ENCODE peak calls at places on chromosomes 7 and 10, in eight cellular contexts. O, L, W, E, U, K, S and G are unnamed samples. For H3K9me3, the result is how much of the 10 kb centered on the place peaks cover.

GRCh38 chr7:26061340-26062239 is 90.4 kb upstream of the NFE2L3 start:
- DNase-seq in O (peak), L (peak), W (peak), E (peak), U (no peak), K (peak), S (peak), G (peak)

GRCh38 chr7:51067757-51068156 is 248.9 kb downstream of the COBL start:
- DNase-seq in O (no peak), L (no peak), W (no peak), E (peak), U (peak), K (peak), S (peak), G (peak)

GRCh38 chr7:96244992-96245292 is 77.0 kb downstream of the SLC25A13 start:
- DNase-seq in O (no peak), L (no peak), W (no peak), E (no peak), U (no peak), K (no peak), S (no peak), G (no peak)

GRCh38 chr10:51297438-51297837 is 223.2 kb downstream of the PRKG1 start:
- DNase-seq in O (no peak), L (no peak), W (no peak), E (no peak), U (no peak), K (no peak), S (no peak), G (no peak)

GRCh38 chr10:68800196-68800595 is 27.1 kb upstream of the STOX1 start:
- DNase-seq in O (no peak), L (no peak), W (no peak), E (no peak), U (no peak), K (no peak), S (no peak), G (no peak)

GRCh38 chr7:129952164-129952652 is 552 bp downstream of the UBE2H start:
- DNase-seq in O (peak), L (peak), W (no peak), E (peak), U (no peak), K (no peak), S (peak), G (peak)

GRCh38 chr7:87217983-87218653 is 1.4 kb downstream of the TMEM243 start:
- DNase-seq in O (no peak), L (no peak), W (no peak), E (no peak), U (no peak), K (no peak), S (no peak), G (no peak)

GRCh38 chr10:17847586-17848296 is 38.6 kb downstream of the MRC1 start:
- DNase-seq in O (no peak), L (no peak), W (no peak), E (no peak), U (no peak), K (no peak), S (peak), G (no peak)

GRCh38 chr7:150954201-150954985 is 23.7 kb downstream of the KCNH2 start:
- DNase-seq in O (no peak), L (peak), W (no peak), E (no peak), U (no peak), K (no peak), S (no peak), G (no peak)

GRCh38 chr7:46449743-46450142 is 528.7 kb upstream of the IGFBP3 start:
- DNase-seq in O (no peak), L (no peak), W (no peak), E (no peak), U (no peak), K (no peak), S (no peak), G (no peak)

GRCh38 chr7:77415474-77415821 is 701 bp downstream of the GSAP start:
- DNase-seq in O (no peak), L (peak), W (no peak), E (no peak), U (no peak), K (peak), S (no peak), G (peak)

GRCh38 chr10:124742418-124743187 is 1.6 kb downstream of the FAM53B start:
- DNase-seq in O (no peak), L (no peak), W (no peak), E (peak), U (no peak), K (no peak), S (peak), G (no peak)

GRCh38 chr7:92836489-92837213 is at the start of gene CDK6:
- DNase-seq in O (peak), L (peak), W (peak), E (peak), U (no peak), K (peak), S (peak), G (peak)

GRCh38 chr10:11434323-11434722 is 177.1 kb downstream of the USP6NL start:
- DNase-seq in O (no peak), L (no peak), W (no peak), E (no peak), U (no peak), K (no peak), S (no peak), G (no peak)

GRCh38 chr10:18607503-18607902 is 43.9 kb downstream of the NSUN6 start:
- DNase-seq in O (no peak), L (no peak), W (no peak), E (peak), U (peak), K (no peak), S (peak), G (no peak)

GRCh38 chr7:114865564-114865963 is 56.3 kb upstream of the MDFIC start:
- DNase-seq in O (no peak), L (peak), W (peak), E (peak), U (peak), K (peak), S (peak), G (peak)

GRCh38 chr10:120824864-120825263 is 26.3 kb upstream of the WDR11 start:
- DNase-seq in O (no peak), L (no peak), W (no peak), E (peak), U (no peak), K (no peak), S (peak), G (no peak)

GRCh38 chr7:102463841-102464576 is 654 bp downstream of the ALKBH4 start:
- DNase-seq in O (no peak), L (no peak), W (no peak), E (no peak), U (no peak), K (no peak), S (peak), G (no peak)

GRCh38 chr7:7475601-7476000 is 60.1 kb downstream of the COL28A1 start:
- DNase-seq in O (no peak), L (no peak), W (no peak), E (no peak), U (no peak), K (no peak), S (no peak), G (no peak)

GRCh38 chr7:153398370-153398769 is 638.8 kb downstream of the ACTR3B start:
- DNase-seq in O (no peak), L (no peak), W (no peak), E (no peak), U (no peak), K (no peak), S (no peak), G (no peak)
- H3K9me3 ChIP-seq in O (under half), L (under half), W (under half), E (under half), U (half or more), K (under half), S (under half), G (under half)

GRCh38 chr7:158056761-158057160 is 530.9 kb downstream of the PTPRN2 start:
- DNase-seq in O (peak), L (no peak), W (no peak), E (no peak), U (no peak), K (no peak), S (no peak), G (no peak)
- H3K9me3 ChIP-seq in O (under half), L (under half), W (under half), E (under half), U (half or more), K (under half), S (under half), G (under half)

DNA sequence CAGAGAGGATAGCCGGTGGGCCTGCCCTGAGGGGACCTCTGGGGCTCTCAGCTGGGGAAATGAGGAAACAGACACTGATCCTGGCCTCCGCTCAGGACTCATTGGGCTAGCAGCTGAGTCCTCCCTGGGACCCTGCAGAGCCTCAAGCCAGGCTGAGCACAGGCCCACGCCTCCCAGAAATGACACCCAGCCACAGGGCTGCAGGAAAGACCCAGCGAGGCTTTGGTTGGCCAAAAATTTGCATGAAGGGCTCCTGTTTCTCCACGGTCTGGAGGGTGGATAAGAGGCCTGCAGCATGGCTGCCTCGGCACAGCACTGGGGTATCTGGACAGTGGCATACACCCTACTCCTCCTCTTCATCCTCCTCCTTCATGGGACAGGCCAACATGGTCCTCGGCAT is 60.4 kb downstream of the ZNF33B start:
- DNase-seq in O (no peak), L (no peak), W (no peak), E (no peak), U (no peak), K (no peak), S (no peak), G (no peak)
- H3K9me3 ChIP-seq in O (under half), L (under half), W (under half), E (under half), U (under half), K (under half), S (under half), G (under half)

GRCh38 chr7:158378978-158379377 is 208.6 kb downstream of the PTPRN2 start:
- DNase-seq in O (peak), L (no peak), W (no peak), E (no peak), U (no peak), K (no peak), S (no peak), G (no peak)
- H3K9me3 ChIP-seq in O (under half), L (under half), W (under half), E (under half), U (half or more), K (under half), S (under half), G (under half)

GRCh38 chr10:89879121-89879520 is 177.7 kb downstream of the KIF20B start:
- DNase-seq in O (no peak), L (no peak), W (no peak), E (no peak), U (no peak), K (no peak), S (no peak), G (no peak)
- H3K9me3 ChIP-seq in O (under half), L (under half), W (under half), E (under half), U (under half), K (under half), S (under half), G (under half)

DNA sequence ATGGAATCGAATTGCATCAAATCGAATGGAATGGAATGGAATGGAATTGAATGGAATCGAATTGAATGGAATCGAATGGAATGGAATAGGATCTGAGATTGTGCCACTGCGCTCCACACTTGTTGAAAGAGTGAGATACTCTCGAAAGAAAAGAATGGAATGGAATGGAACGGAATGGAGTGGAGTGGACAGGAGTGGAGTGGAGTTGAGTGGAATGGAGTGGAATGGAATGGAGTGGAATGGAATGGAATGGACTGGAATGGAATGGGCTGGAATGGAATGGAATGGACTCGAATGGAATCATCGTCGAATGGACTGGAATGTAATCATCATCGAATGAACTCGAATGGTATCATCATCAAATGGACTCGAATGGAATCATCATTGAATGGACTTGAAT is 38.0 kb downstream of the ZNF716 start:
- DNase-seq in O (no peak), L (no peak), W (no peak), E (no peak), U (no peak), K (no peak), S (no peak), G (no peak)
- H3K9me3 ChIP-seq in O (under half), L (half or more), W (under half), E (under half), U (half or more), K (under half), S (under half), G (under half)

GRCh38 chr10:37643187-37643586 is 214.2 kb downstream of the ZNF248 start:
- DNase-seq in O (no peak), L (no peak), W (no peak), E (no peak), U (no peak), K (no peak), S (no peak), G (no peak)
- H3K9me3 ChIP-seq in O (under half), L (under half), W (under half), E (under half), U (under half), K (under half), S (under half), G (under half)

GRCh38 chr7:158011941-158012340 is 575.7 kb downstream of the PTPRN2 start:
- DNase-seq in O (peak), L (no peak), W (no peak), E (no peak), U (no peak), K (no peak), S (no peak), G (no peak)

GRCh38 chr7:158008267-158008666 is 579.4 kb downstream of the PTPRN2 start:
- DNase-seq in O (no peak), L (no peak), W (no peak), E (no peak), U (no peak), K (no peak), S (no peak), G (no peak)

GRCh38 chr7:158013085-158013668 is 574.4 kb downstream of the PTPRN2 start:
- DNase-seq in O (no peak), L (no peak), W (no peak), E (no peak), U (no peak), K (no peak), S (no peak), G (no peak)

GRCh38 chr7:158009886-158010285 is 577.7 kb downstream of the PTPRN2 start:
- DNase-seq in O (no peak), L (no peak), W (no peak), E (no peak), U (no peak), K (no peak), S (no peak), G (no peak)

GRCh38 chr7:158010956-158011698 is 576.5 kb downstream of the PTPRN2 start:
- DNase-seq in O (peak), L (no peak), W (no peak), E (no peak), U (no peak), K (no peak), S (no peak), G (no peak)
- H3K9me3 ChIP-seq in O (under half), L (under half), W (under half), E (under half), U (half or more), K (under half), S (under half), G (under half)

GRCh38 chr10:123391275-123392028 is 237.2 kb downstream of the BUB3 start:
- DNase-seq in O (no peak), L (no peak), W (no peak), E (no peak), U (no peak), K (no peak), S (peak), G (no peak)
- H3K9me3 ChIP-seq in O (under half), L (under half), W (under half), E (under half), U (under half), K (under half), S (under half), G (under half)

GRCh38 chr7:158479021-158479679 is 108.5 kb downstream of the PTPRN2 start:
- DNase-seq in O (no peak), L (no peak), W (no peak), E (no peak), U (no peak), K (no peak), S (no peak), G (no peak)
- H3K9me3 ChIP-seq in O (under half), L (under half), W (under half), E (under half), U (half or more), K (under half), S (under half), G (under half)